ENCODE peak calls at places on chromosome 16, in seven cellular contexts. C is activated CD4-positive, alpha-beta memory T cell treated with anti-CD3 and anti-CD28 coated beads, Interleukin-2, amount 10 ng/mL, durations not matched to agents 7 days and 5 days; U is ACHN; N is stomach; Z is smooth muscle cell of the brain vasculature; G is activated CD4-positive, alpha-beta T cell treated with anti-CD3 and anti-CD28 coated beads, Interleukin-2, amount 50 U/mL, for 1 hour; S is occipital lobe. O is an unnamed sample.

GRCh38 chr16:81483064-81483969 is 38.7 kb downstream of the CMIP start:
- DNase-seq in C (no peak), U (no peak), N (no peak), Z (no peak), G (no peak), S (no peak), O (no peak)

GRCh38 chr16:2531371-2531695 is at the start of gene CEMP1:
- DNase-seq in C (no peak), U (no peak), N (no peak), Z (no peak), G (no peak), S (no peak), O (no peak)

GRCh38 chr16:56298948-56299602 is 107.8 kb downstream of the GNAO1 start:
- DNase-seq in C (no peak), U (no peak), N (no peak), Z (no peak), G (no peak), S (peak), O (no peak)

GRCh38 chr16:56672761-56673536 is 3.3 kb downstream of the MT1H start:
- DNase-seq in C (no peak), U (no peak), N (no peak), Z (no peak), G (no peak), S (no peak), O (no peak)

GRCh38 chr16:72092832-72093447 is 480 bp downstream of the TXNL4B start:
- DNase-seq in C (no peak), U (peak), N (no peak), Z (no peak), G (no peak), S (no peak), O (no peak)

GRCh38 chr16:27867122-27868110 is 196.1 kb downstream of the GSG1L start:
- DNase-seq in C (peak), U (peak), N (peak), Z (no peak), G (peak), S (peak), O (peak)

GRCh38 chr16:23709536-23709935 is 3.5 kb downstream of the ERN2 start:
- DNase-seq in C (no peak), U (no peak), N (no peak), Z (no peak), G (no peak), S (no peak), O (no peak)

GRCh38 chr16:11163761-11164261 is 92.2 kb downstream of the SOCS1 start:
- DNase-seq in C (no peak), U (no peak), N (no peak), Z (no peak), G (no peak), S (no peak), O (no peak)

GRCh38 chr16:89045181-89045815 is 48.4 kb upstream of the ACSF3 start:
- DNase-seq in C (no peak), U (no peak), N (no peak), Z (no peak), G (no peak), S (no peak), O (no peak)

GRCh38 chr16:1102921-1103648 is 7.0 kb upstream of the C1QTNF8 start:
- DNase-seq in C (peak), U (peak), N (peak), Z (no peak), G (peak), S (peak), O (peak)

GRCh38 chr16:50219402-50219975 is 46.9 kb upstream of the ADCY7 start:
- DNase-seq in C (no peak), U (no peak), N (no peak), Z (no peak), G (no peak), S (no peak), O (no peak)

GRCh38 chr16:51834131-51834530 is 683.1 kb upstream of the SALL1 start:
- DNase-seq in C (no peak), U (no peak), N (no peak), Z (no peak), G (no peak), S (no peak), O (no peak)

GRCh38 chr16:30457743-30458560 is 12.3 kb upstream of the SEPHS2 start:
- DNase-seq in C (no peak), U (no peak), N (no peak), Z (no peak), G (no peak), S (no peak), O (no peak)

GRCh38 chr16:81539009-81539820 is 94.6 kb downstream of the CMIP start:
- DNase-seq in C (no peak), U (no peak), N (no peak), Z (no peak), G (no peak), S (no peak), O (no peak)

GRCh38 chr16:14455577-14455976 is 174.5 kb downstream of the PARN start:
- DNase-seq in C (no peak), U (peak), N (no peak), Z (no peak), G (no peak), S (no peak), O (no peak)

GRCh38 chr16:46747777-46748651 is at the start of gene MYLK3:
- DNase-seq in C (no peak), U (no peak), N (no peak), Z (no peak), G (no peak), S (no peak), O (no peak)

GRCh38 chr16:47644166-47644565 is 183.0 kb downstream of the PHKB start:
- DNase-seq in C (no peak), U (no peak), N (peak), Z (peak), G (no peak), S (no peak), O (no peak)